ENCODE peak calls at places on chromosomes 13 and 19, in ten cellular contexts. One of them, this sample, is unnamed.

GRCh38 chr19:11949201-11949600 is 15.6 kb upstream of the ZNF763 start:
- DNase-seq in cardiac muscle cell: no peak
- DNase-seq in AG10803: no peak
- DNase-seq in ovary: no peak
- DNase-seq in AG09309: no peak
- DNase-seq in psoas muscle: no peak
- DNase-seq in upper lobe of right lung: no peak
- DNase-seq in WTC11: no peak
- DNase-seq in ascending aorta: no peak
- DNase-seq in testis: no peak
- DNase-seq in this sample: no peak

GRCh38 chr13:97797553-97797952 is 155.9 kb upstream of the IPO5 start:
- DNase-seq in cardiac muscle cell: no peak
- DNase-seq in AG10803: no peak
- DNase-seq in ovary: no peak
- DNase-seq in AG09309: no peak
- DNase-seq in psoas muscle: no peak
- DNase-seq in upper lobe of right lung: no peak
- DNase-seq in WTC11: no peak
- DNase-seq in ascending aorta: no peak
- DNase-seq in testis: no peak
- DNase-seq in this sample: no peak

GRCh38 chr19:9797871-9798270 is 21.0 kb downstream of the FBXL12 start:
- DNase-seq in cardiac muscle cell: no peak
- DNase-seq in AG10803: no peak
- DNase-seq in ovary: no peak
- DNase-seq in AG09309: no peak
- DNase-seq in psoas muscle: no peak
- DNase-seq in upper lobe of right lung: no peak
- DNase-seq in WTC11: no peak
- DNase-seq in ascending aorta: no peak
- DNase-seq in testis: no peak
- DNase-seq in this sample: no peak

GRCh38 chr13:21897140-21897539 is 226.3 kb downstream of the FGF9 start:
- DNase-seq in cardiac muscle cell: no peak
- DNase-seq in AG10803: no peak
- DNase-seq in ovary: no peak
- DNase-seq in AG09309: no peak
- DNase-seq in psoas muscle: no peak
- DNase-seq in upper lobe of right lung: no peak
- DNase-seq in WTC11: no peak
- DNase-seq in ascending aorta: no peak
- DNase-seq in testis: no peak
- DNase-seq in this sample: no peak

GRCh38 chr13:102863590-102863989 is 17.8 kb downstream of the ERCC5 start:
- DNase-seq in cardiac muscle cell: no peak
- DNase-seq in AG10803: no peak
- DNase-seq in ovary: no peak
- DNase-seq in AG09309: no peak
- DNase-seq in psoas muscle: peak; percentile 85
- DNase-seq in upper lobe of right lung: no peak
- DNase-seq in WTC11: no peak
- DNase-seq in ascending aorta: no peak
- DNase-seq in testis: no peak
- DNase-seq in this sample: no peak

GRCh38 chr13:67052550-67053237 is 177.4 kb downstream of the PCDH9 start:
- DNase-seq in cardiac muscle cell: no peak
- DNase-seq in AG10803: no peak
- DNase-seq in ovary: no peak
- DNase-seq in AG09309: no peak
- DNase-seq in psoas muscle: no peak
- DNase-seq in upper lobe of right lung: no peak
- DNase-seq in WTC11: no peak
- DNase-seq in ascending aorta: no peak
- DNase-seq in testis: no peak
- DNase-seq in this sample: no peak

GRCh38 chr19:18745012-18745735 is 45.9 kb downstream of the COMP start:
- DNase-seq in cardiac muscle cell: peak; percentile 29
- DNase-seq in AG10803: no peak
- DNase-seq in ovary: peak; percentile 78
- DNase-seq in AG09309: no peak
- DNase-seq in psoas muscle: no peak
- DNase-seq in upper lobe of right lung: no peak
- DNase-seq in WTC11: no peak
- DNase-seq in ascending aorta: no peak
- DNase-seq in testis: peak; percentile 87
- DNase-seq in this sample: peak; percentile 39

GRCh38 chr19:18007939-18008673 is at the start of gene ARRDC2:
- DNase-seq in cardiac muscle cell: peak; percentile 95
- DNase-seq in AG10803: peak; percentile 83
- DNase-seq in ovary: peak; percentile 89
- DNase-seq in AG09309: peak; percentile 42
- DNase-seq in psoas muscle: peak; percentile 97
- DNase-seq in upper lobe of right lung: peak; percentile 94
- DNase-seq in WTC11: peak; percentile 92
- DNase-seq in ascending aorta: peak; percentile 78
- DNase-seq in testis: peak; percentile 95
- DNase-seq in this sample: peak; percentile 85

GRCh38 chr13:35979378-35979911 is 151.7 kb downstream of the DCLK1 start:
- DNase-seq in cardiac muscle cell: peak; percentile 97
- DNase-seq in AG10803: peak; percentile 96
- DNase-seq in ovary: peak; percentile 84
- DNase-seq in AG09309: peak; percentile 74
- DNase-seq in psoas muscle: peak; percentile 81
- DNase-seq in upper lobe of right lung: no peak
- DNase-seq in WTC11: no peak
- DNase-seq in ascending aorta: peak; percentile 17
- DNase-seq in testis: peak; percentile 80
- DNase-seq in this sample: no peak

GRCh38 chr13:107753286-107753685 is 462.1 kb downstream of the LIG4 start:
- DNase-seq in cardiac muscle cell: peak; percentile 38
- DNase-seq in AG10803: no peak
- DNase-seq in ovary: no peak
- DNase-seq in AG09309: no peak
- DNase-seq in psoas muscle: no peak
- DNase-seq in upper lobe of right lung: no peak
- DNase-seq in WTC11: no peak
- DNase-seq in ascending aorta: no peak
- DNase-seq in testis: no peak
- DNase-seq in this sample: no peak

GRCh38 chr19:48656840-48657474 is 11.0 kb upstream of the CA11 start:
- DNase-seq in cardiac muscle cell: peak; percentile 76
- DNase-seq in AG10803: peak; percentile 89
- DNase-seq in ovary: no peak
- DNase-seq in AG09309: peak; percentile 69
- DNase-seq in psoas muscle: no peak
- DNase-seq in upper lobe of right lung: no peak
- DNase-seq in WTC11: no peak
- DNase-seq in ascending aorta: no peak
- DNase-seq in testis: no peak
- DNase-seq in this sample: no peak

GRCh38 chr13:98454389-98454881 is 122.5 kb downstream of the STK24 start:
- DNase-seq in cardiac muscle cell: peak; percentile 88
- DNase-seq in AG10803: peak; percentile 97
- DNase-seq in ovary: peak; percentile 53
- DNase-seq in AG09309: peak; percentile 91
- DNase-seq in psoas muscle: no peak
- DNase-seq in upper lobe of right lung: no peak
- DNase-seq in WTC11: no peak
- DNase-seq in ascending aorta: no peak
- DNase-seq in testis: peak; percentile 53
- DNase-seq in this sample: no peak

GRCh38 chr13:36752673-36753072 is 66.3 kb upstream of the RFXAP start:
- DNase-seq in cardiac muscle cell: peak; percentile 11
- DNase-seq in AG10803: no peak
- DNase-seq in ovary: no peak
- DNase-seq in AG09309: no peak
- DNase-seq in psoas muscle: no peak
- DNase-seq in upper lobe of right lung: no peak
- DNase-seq in WTC11: no peak
- DNase-seq in ascending aorta: no peak
- DNase-seq in testis: no peak
- DNase-seq in this sample: no peak

GRCh38 chr13:49791214-49791752 is 1.2 kb downstream of the KPNA3 start:
- DNase-seq in cardiac muscle cell: peak; percentile 42
- DNase-seq in AG10803: peak; percentile 14
- DNase-seq in ovary: no peak
- DNase-seq in AG09309: no peak
- DNase-seq in psoas muscle: no peak
- DNase-seq in upper lobe of right lung: no peak
- DNase-seq in WTC11: no peak
- DNase-seq in ascending aorta: no peak
- DNase-seq in testis: peak; percentile 42
- DNase-seq in this sample: no peak

DNA sequence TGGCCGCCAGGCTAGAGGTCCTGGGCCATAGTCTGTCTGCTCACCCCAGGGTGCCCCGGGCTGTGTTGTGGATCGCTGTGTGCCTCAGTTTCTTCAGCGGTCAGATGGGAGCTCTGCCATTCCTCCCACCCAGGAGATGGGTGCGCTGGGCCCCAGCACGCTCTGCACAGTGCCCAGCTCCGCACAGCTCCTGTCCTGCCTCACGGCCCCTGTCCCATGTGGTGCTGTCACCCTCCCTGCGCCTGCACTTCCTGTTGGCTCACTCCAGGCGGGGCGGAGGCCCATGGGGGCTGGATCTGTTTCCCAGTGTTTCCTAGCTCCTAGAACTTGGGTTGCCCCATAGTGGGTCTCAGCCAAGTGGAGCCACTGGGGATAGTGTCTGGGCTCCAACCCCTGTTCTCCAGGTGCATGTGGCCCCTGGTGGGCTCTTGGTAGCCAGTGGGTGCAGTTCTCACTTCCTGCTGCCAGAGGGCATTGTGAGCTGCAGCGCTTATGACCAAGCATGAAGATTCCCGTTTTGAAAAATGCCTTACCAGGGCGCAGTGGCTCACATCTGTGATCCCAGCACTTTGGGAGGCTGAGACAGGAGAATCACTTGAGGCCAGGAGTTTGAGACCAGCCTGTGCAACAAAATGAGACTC is 69.8 kb downstream of the KDM4B start:
- DNase-seq in cardiac muscle cell: peak; percentile 34
- DNase-seq in AG10803: peak; percentile 40
- DNase-seq in ovary: no peak
- DNase-seq in AG09309: no peak
- DNase-seq in psoas muscle: no peak
- DNase-seq in upper lobe of right lung: no peak
- DNase-seq in WTC11: peak; percentile 54
- DNase-seq in ascending aorta: no peak
- DNase-seq in testis: no peak
- DNase-seq in this sample: no peak
- TF ChIP-seq CTCF in cardiac muscle cell: peak; percentile 62
- TF ChIP-seq CTCF in AG10803: peak; percentile 68
- TF ChIP-seq CTCF in ovary: no peak
- TF ChIP-seq CTCF in AG09309: peak; percentile 54
- TF ChIP-seq CTCF in psoas muscle: peak; percentile 54
- TF ChIP-seq CTCF in upper lobe of right lung: peak; percentile 47
- TF ChIP-seq CTCF in WTC11: peak; percentile 26
- TF ChIP-seq CTCF in ascending aorta: peak; percentile 21
- TF ChIP-seq CTCF in testis: peak; percentile 61
- TF ChIP-seq CTCF in this sample: peak; percentile 75

DNA sequence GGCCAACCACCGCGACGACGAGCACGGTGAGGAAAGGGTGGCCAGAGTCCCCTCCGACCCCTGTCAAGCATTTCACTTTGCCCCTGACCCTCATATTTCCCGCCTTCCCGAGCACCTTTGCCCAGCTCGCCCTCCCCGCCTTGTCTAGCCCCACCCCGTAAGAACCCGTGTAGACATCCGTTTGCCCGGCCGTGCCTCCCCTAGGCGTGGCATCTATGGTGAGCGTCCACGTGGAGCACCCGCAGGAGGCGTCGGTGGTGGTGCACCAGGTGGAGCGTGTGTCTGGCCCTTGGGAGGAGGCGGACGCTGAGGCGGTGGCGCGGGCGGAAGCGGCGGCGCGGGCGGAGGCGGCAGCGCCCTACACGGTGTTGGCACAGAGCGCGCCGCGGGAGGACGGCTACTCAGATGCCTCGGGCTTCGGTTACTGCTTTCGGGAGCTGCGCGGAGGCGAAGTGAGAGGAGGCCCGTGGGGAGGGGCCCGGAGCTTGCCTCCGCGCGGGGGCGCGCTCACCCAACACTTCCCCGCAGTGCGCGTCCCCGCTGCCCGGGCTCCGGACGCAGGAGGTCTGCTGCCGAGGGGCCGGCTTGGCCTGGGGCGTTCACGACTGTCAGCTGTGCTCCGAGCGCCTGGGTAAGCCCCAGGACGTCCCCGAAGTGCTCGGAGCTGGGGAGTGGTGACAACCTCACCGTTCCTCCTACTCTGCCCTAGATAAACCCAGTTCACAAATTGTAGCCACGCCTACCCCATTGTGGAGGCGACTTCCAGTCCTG is 4.2 kb downstream of the LTBP4 start:
- DNase-seq in cardiac muscle cell: peak; percentile 62
- DNase-seq in AG10803: peak; percentile 46
- DNase-seq in ovary: peak; percentile 77
- DNase-seq in AG09309: no peak
- DNase-seq in psoas muscle: peak; percentile 86
- DNase-seq in upper lobe of right lung: peak; percentile 92
- DNase-seq in WTC11: peak; percentile 66
- DNase-seq in ascending aorta: no peak
- DNase-seq in testis: peak; percentile 61
- DNase-seq in this sample: peak; percentile 61
- TF ChIP-seq CTCF in cardiac muscle cell: peak; percentile 17
- TF ChIP-seq CTCF in AG10803: peak; percentile 1
- TF ChIP-seq CTCF in ovary: no peak
- TF ChIP-seq CTCF in AG09309: no peak
- TF ChIP-seq CTCF in psoas muscle: peak; percentile 4
- TF ChIP-seq CTCF in upper lobe of right lung: peak; percentile 23
- TF ChIP-seq CTCF in WTC11: no peak
- TF ChIP-seq CTCF in ascending aorta: no peak
- TF ChIP-seq CTCF in testis: no peak
- TF ChIP-seq CTCF in this sample: peak; percentile 19

GRCh38 chr13:41361501-41361900 is 50.4 kb downstream of the NAA16 start:
- DNase-seq in cardiac muscle cell: no peak
- DNase-seq in AG10803: no peak
- DNase-seq in ovary: no peak
- DNase-seq in AG09309: no peak
- DNase-seq in psoas muscle: no peak
- DNase-seq in upper lobe of right lung: no peak
- DNase-seq in WTC11: no peak
- DNase-seq in ascending aorta: no peak
- DNase-seq in testis: no peak
- DNase-seq in this sample: no peak
- TF ChIP-seq CTCF in cardiac muscle cell: no peak
- TF ChIP-seq CTCF in AG10803: no peak
- TF ChIP-seq CTCF in ovary: no peak
- TF ChIP-seq CTCF in AG09309: no peak
- TF ChIP-seq CTCF in psoas muscle: no peak
- TF ChIP-seq CTCF in upper lobe of right lung: no peak
- TF ChIP-seq CTCF in WTC11: no peak
- TF ChIP-seq CTCF in ascending aorta: no peak
- TF ChIP-seq CTCF in testis: no peak
- TF ChIP-seq CTCF in this sample: no peak

DNA sequence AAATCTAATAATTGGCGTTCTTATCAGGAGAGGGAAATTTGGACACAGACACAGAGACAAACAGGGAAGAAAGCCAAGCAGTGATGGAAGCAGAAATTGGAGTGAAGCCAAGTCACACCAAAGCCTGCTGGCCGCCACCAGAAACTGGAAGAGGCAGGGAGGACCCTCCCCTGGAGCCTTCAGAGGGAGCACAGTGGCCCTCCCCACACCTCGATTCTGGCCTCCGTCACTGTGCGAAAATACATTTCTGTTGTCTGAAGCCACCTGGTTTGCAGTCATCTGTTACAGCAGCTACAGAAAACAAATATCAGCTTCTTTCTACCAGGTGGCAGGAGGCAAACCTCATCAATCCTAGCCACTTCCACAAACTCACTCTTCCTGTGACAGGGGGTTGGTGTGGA is 8.3 kb upstream of the TLE6 start:
- DNase-seq in cardiac muscle cell: peak; percentile 88
- DNase-seq in AG10803: no peak
- DNase-seq in ovary: peak; percentile 50
- DNase-seq in AG09309: no peak
- DNase-seq in psoas muscle: peak; percentile 79
- DNase-seq in upper lobe of right lung: no peak
- DNase-seq in WTC11: no peak
- DNase-seq in ascending aorta: no peak
- DNase-seq in testis: peak; percentile 73
- DNase-seq in this sample: no peak
- TF ChIP-seq CTCF in cardiac muscle cell: no peak
- TF ChIP-seq CTCF in AG10803: no peak
- TF ChIP-seq CTCF in ovary: no peak
- TF ChIP-seq CTCF in AG09309: no peak
- TF ChIP-seq CTCF in psoas muscle: no peak
- TF ChIP-seq CTCF in upper lobe of right lung: no peak
- TF ChIP-seq CTCF in WTC11: no peak
- TF ChIP-seq CTCF in ascending aorta: no peak
- TF ChIP-seq CTCF in testis: no peak
- TF ChIP-seq CTCF in this sample: no peak